ENCODE peak calls at places on chromosomes 5 and 9, in nine cellular contexts. F is RWPE1; E is T-helper 22 cell; J is activated CD4-positive, alpha-beta T cell treated with anti-CD3 and anti-CD28 coated beads for 1 hour; P is stimulated activated CD8-positive, alpha-beta memory T cell treated with anti-CD3 and anti-CD28 coated beads, Interleukin-4, amount 100 ng/mL, for 1 hour; W is astrocyte of the cerebellum; H is heart right ventricle; A is AG08396; S is substantia nigra. K is an unnamed sample.

GRCh38 chr5:179137643-179138567 is 77.7 kb downstream of the ZNF354C start:
- DNase-seq in F (no peak), W (peak), H (no peak), P (no peak), E (no peak), S (no peak), A (no peak), J (no peak), K (no peak)

GRCh38 chr9:16521868-16522381 is 348.5 kb downstream of the BNC2 start:
- DNase-seq in P (no peak), S (no peak), E (no peak), H (peak), W (peak), A (peak), F (peak), J (no peak), K (peak)

GRCh38 chr5:52801329-52801728 is 13.6 kb downstream of the ITGA1 start:
- DNase-seq in S (no peak), F (no peak), E (no peak), A (no peak), W (no peak), P (no peak), H (no peak), J (no peak), K (peak)

GRCh38 chr5:159510282-159510681 is 180.0 kb upstream of the IL12B start:
- DNase-seq in H (peak), E (no peak), S (no peak), W (peak), F (peak), A (peak), J (no peak), P (no peak), K (peak)

GRCh38 chr5:52878671-52879070 is 91.0 kb downstream of the ITGA1 start:
- DNase-seq in E (no peak), P (no peak), A (no peak), J (no peak), F (peak), S (no peak), W (no peak), H (no peak), K (no peak)

GRCh38 chr5:174528821-174529544 is 195.4 kb upstream of the MSX2 start:
- DNase-seq in S (no peak), F (no peak), P (no peak), H (no peak), W (no peak), J (no peak), E (no peak), A (no peak), K (no peak)

GRCh38 chr9:90449213-90449925 is 193.3 kb downstream of the DIRAS2 start:
- DNase-seq in S (no peak), W (no peak), H (no peak), J (no peak), A (no peak), E (no peak), P (no peak), F (no peak), K (peak)

GRCh38 chr9:20646656-20647055 is 24.4 kb upstream of the MLLT3 start:
- DNase-seq in P (no peak), H (peak), E (no peak), W (no peak), S (no peak), J (no peak), F (no peak), A (no peak), K (no peak)

GRCh38 chr5:172816887-172817418 is 17.1 kb upstream of the ERGIC1 start:
- DNase-seq in E (no peak), W (no peak), H (no peak), F (peak), A (peak), S (no peak), P (no peak), J (no peak), K (peak)

GRCh38 chr9:100689635-100690034 is 111.8 kb downstream of the CAVIN4 start:
- DNase-seq in W (no peak), E (no peak), F (no peak), A (no peak), P (no peak), H (no peak), J (no peak), S (no peak), K (no peak)

GRCh38 chr5:150522504-150523464 is 14.9 kb downstream of the NDST1 start:
- DNase-seq in J (no peak), H (peak), S (no peak), P (no peak), W (no peak), E (no peak), F (no peak), A (no peak), K (peak)

GRCh38 chr9:24293391-24293790 is 252.3 kb downstream of the IZUMO3 start:
- DNase-seq in E (no peak), A (no peak), S (no peak), J (no peak), P (no peak), W (no peak), H (no peak), F (no peak), K (no peak)